ENCODE peak calls at places on chromosomes 16 and 17, in five cellular contexts. D is PC-9, Q is IMR-90, A is H9, G is GM23338. Z is an unnamed sample.

GRCh38 chr17:63151981-63152523 is 186.0 kb downstream of the TANC2 start:
- DNase-seq in D (no peak), Q (peak), A (no peak), G (no peak), Z (no peak)

GRCh38 chr17:1153795-1154546 is 25.8 kb downstream of the ABR start:
- DNase-seq in D (no peak), Q (peak), A (peak), G (peak), Z (peak)

GRCh38 chr17:81094224-81094743 is 59.3 kb downstream of the BAIAP2 start:
- DNase-seq in D (no peak), Q (no peak), A (no peak), G (no peak), Z (no peak)

GRCh38 chr16:4463522-4464163 is 10.8 kb downstream of the NMRAL1 start:
- DNase-seq in D (peak), Q (no peak), A (no peak), G (no peak), Z (no peak)

GRCh38 chr16:56800355-56800754 is 64.7 kb upstream of the SLC12A3 start:
- DNase-seq in D (no peak), Q (no peak), A (no peak), G (no peak), Z (no peak)

GRCh38 chr16:52976539-52977167 is 76.0 kb downstream of the CHD9NB start:
- DNase-seq in D (peak), Q (peak), A (peak), G (peak), Z (peak)

GRCh38 chr17:54844262-54844661 is 56.4 kb upstream of the TOM1L1 start:
- DNase-seq in D (no peak), Q (no peak), A (no peak), G (no peak), Z (no peak)

GRCh38 chr17:14747576-14747940 is 446.7 kb downstream of the HS3ST3B1 start:
- DNase-seq in D (no peak), Q (peak), A (no peak), G (no peak), Z (no peak)

GRCh38 chr16:80350066-80350465 is 190.7 kb upstream of the DYNLRB2 start:
- DNase-seq in D (no peak), Q (no peak), A (no peak), G (no peak), Z (peak)

GRCh38 chr16:19858006-19858653 is 26.5 kb downstream of the GPRC5B start:
- DNase-seq in D (no peak), Q (no peak), A (no peak), G (no peak), Z (no peak)

GRCh38 chr17:53106886-53107285 is 715.8 kb upstream of the KIF2B start:
- DNase-seq in D (no peak), Q (no peak), A (no peak), G (no peak), Z (no peak)

GRCh38 chr16:87076950-87077749 is 240.0 kb downstream of the C16orf95 start:
- DNase-seq in D (peak), Q (peak), A (peak), G (peak), Z (peak)

GRCh38 chr16:30527635-30528178 is 1.3 kb upstream of the ZNF768 start:
- DNase-seq in D (peak), Q (no peak), A (no peak), G (peak), Z (no peak)

GRCh38 chr17:27609606-27610303 is 21.2 kb upstream of the LGALS9 start:
- DNase-seq in D (peak), Q (peak), A (peak), G (peak), Z (peak)

GRCh38 chr17:35344262-35344661 is 29.2 kb downstream of the SLFN11 start:
- DNase-seq in D (no peak), Q (no peak), A (no peak), G (no peak), Z (no peak)

GRCh38 chr17:9367186-9367585 is 208.4 kb downstream of the STX8 start:
- DNase-seq in D (no peak), Q (no peak), A (no peak), G (no peak), Z (no peak)

GRCh38 chr16:55682086-55682485 is 26.3 kb downstream of the SLC6A2 start:
- DNase-seq in D (no peak), Q (no peak), A (no peak), G (no peak), Z (no peak)

GRCh38 chr16:65318590-65319267 is 196.9 kb upstream of the CDH11 start:
- DNase-seq in D (no peak), Q (no peak), A (peak), G (peak), Z (no peak)

GRCh38 chr17:37094391-37094790 is 145.6 kb downstream of the AATF start:
- DNase-seq in D (no peak), Q (no peak), A (no peak), G (no peak), Z (no peak)

GRCh38 chr16:89720520-89720858 is 209 bp downstream of the VPS9D1 start:
- DNase-seq in D (peak), Q (no peak), A (peak), G (peak), Z (peak)

GRCh38 chr16:48180868-48181480 is 25.2 kb upstream of the ABCC12 start:
- DNase-seq in D (no peak), Q (no peak), A (no peak), G (no peak), Z (no peak)

GRCh38 chr16:61823326-61823725 is 212.9 kb downstream of the CDH8 start:
- DNase-seq in D (no peak), Q (no peak), A (no peak), G (no peak), Z (no peak)

GRCh38 chr16:35798885-35799426 is 2339.5 kb downstream of the TP53TG3F start:
- DNase-seq in D (no peak), Q (no peak), A (no peak), G (no peak), Z (no peak)

GRCh38 chr17:76199466-76199865 is 40.8 kb downstream of the RNF157 start:
- DNase-seq in D (no peak), Q (no peak), A (no peak), G (no peak), Z (no peak)

GRCh38 chr16:25585526-25585925 is 106.2 kb upstream of the HS3ST4 start:
- DNase-seq in D (no peak), Q (no peak), A (no peak), G (no peak), Z (no peak)

GRCh38 chr17:4739122-4740024 is at the start of the genes CXCL16 and ZMYND15:
- DNase-seq in D (peak), Q (no peak), A (peak), G (peak), Z (peak)

GRCh38 chr16:81499576-81500380 is 55.2 kb downstream of the CMIP start:
- DNase-seq in D (no peak), Q (no peak), A (no peak), G (no peak), Z (no peak)

GRCh38 chr17:27315796-27316465 is 22.0 kb downstream of the WSB1 start:
- DNase-seq in D (no peak), Q (no peak), A (no peak), G (no peak), Z (peak)

GRCh38 chr17:43219001-43219400 is 7.3 kb downstream of the TMEM106A start:
- DNase-seq in D (no peak), Q (no peak), A (no peak), G (no peak), Z (no peak)

GRCh38 chr17:18186271-18186982 is 2.8 kb downstream of the ALKBH5 start:
- DNase-seq in D (no peak), Q (peak), A (no peak), G (no peak), Z (no peak)

GRCh38 chr16:4511441-4512082 is 27.0 kb downstream of the CDIP1 start:
- DNase-seq in D (peak), Q (peak), A (peak), G (peak), Z (peak)

GRCh38 chr17:28910534-28910933 is 7.7 kb upstream of the DHRS13 start:
- DNase-seq in D (no peak), Q (no peak), A (no peak), G (no peak), Z (no peak)

GRCh38 chr16:57167537-57167936 is 18.3 kb downstream of the PSME3IP1 start:
- DNase-seq in D (no peak), Q (no peak), A (no peak), G (no peak), Z (no peak)

GRCh38 chr16:59410451-59410850 is 676.3 kb upstream of the GOT2 start:
- DNase-seq in D (no peak), Q (no peak), A (no peak), G (no peak), Z (no peak)
- H2AFZ ChIP-seq in D (no peak), Q (no peak), A (no peak), G (no peak), Z (no peak)

DNA sequence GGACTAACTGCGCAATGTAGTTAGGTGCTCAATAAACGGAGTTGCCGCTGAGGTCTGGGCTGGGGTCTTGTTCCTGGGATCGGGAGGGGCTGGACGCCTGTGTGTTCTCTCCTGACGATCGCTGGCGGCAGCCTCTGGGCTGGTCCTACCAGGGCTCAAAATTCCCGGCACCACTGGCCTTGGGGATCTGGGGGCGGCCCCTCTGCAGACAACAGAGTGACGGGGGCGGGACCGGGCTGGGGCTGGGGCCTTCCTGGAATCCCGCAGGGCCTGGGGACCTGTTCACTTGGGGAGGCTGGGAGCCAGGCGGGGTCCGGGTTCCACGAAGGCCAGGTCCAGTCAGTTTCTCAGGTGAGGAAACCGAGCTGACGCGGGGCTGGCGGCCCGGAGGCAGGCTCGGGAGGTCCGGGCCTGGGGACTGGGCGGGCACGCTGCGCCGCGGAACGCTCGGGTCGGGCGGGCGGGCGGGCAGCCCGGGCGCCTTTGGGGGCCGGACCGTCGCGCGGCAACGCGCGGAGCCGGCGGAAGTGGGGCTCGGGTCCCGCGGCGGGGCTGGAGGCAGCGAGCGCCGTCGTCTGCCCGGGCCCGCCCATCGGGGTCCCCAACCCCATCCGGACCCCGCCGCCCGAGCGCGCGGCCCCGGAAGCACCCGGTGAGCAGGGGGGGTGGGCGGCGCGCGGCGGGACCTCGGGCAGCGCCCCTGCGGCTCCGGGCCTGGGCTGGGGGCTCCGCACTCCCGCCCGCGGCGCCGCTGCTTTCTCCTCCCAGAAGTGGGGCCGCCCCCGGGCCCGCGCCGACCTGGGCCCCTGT is at the start of gene PIGQ:
- DNase-seq in D (peak), Q (peak), A (peak), G (peak), Z (peak)
- H2AFZ ChIP-seq in D (peak), Q (peak), A (no peak), G (peak), Z (peak)

DNA sequence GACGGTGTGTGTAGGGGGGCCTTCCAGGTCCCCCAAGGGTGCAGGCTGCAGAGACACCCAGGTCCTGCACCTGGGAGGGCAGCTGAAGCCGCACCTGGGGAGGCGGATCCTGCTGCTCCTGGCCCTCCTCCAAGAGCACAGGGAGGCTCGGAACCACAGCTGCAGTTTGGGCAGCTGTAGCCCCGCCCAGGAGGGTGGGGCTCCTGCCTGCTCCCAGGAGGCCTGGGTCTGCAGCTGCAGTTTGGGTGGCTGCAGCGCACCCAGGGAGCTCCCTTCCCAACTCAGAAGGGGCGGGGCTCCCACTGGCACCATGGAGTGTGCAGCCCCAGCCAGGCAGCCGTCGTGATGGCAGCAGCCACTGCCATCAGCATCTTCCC is 69.4 kb upstream of the NKD1 start:
- DNase-seq in D (peak), Q (no peak), A (peak), G (peak), Z (no peak)
- H2AFZ ChIP-seq in D (no peak), Q (no peak), A (no peak), G (peak), Z (no peak)

DNA sequence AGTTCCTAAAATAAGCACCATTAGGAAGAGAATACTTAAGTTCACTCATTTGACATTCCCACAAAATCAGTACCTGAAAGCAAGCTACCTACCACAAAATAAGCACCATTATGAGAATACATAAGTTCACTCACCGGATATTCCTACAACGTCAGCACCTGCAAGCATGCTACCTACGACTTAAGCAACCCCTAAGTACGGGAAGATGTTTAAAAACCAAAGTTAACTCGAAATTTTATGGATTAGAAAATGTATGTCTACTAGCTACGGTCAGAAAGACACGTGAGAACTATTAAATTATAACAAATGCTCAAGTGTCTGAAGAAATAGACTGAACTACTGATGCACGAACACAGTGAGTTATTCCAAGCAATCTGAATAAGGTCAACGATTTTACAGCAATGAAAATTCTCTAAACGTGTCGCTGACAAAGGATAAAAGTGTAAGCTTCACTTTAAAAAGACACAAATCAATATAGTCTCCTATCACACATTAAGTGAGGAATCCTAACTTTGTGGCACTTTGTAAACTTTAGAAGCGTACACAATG is 1.5 kb downstream of the GSPT1 start:
- DNase-seq in D (no peak), Q (no peak), A (no peak), G (no peak), Z (no peak)
- H2AFZ ChIP-seq in D (peak), Q (peak), A (no peak), G (peak), Z (no peak)

DNA sequence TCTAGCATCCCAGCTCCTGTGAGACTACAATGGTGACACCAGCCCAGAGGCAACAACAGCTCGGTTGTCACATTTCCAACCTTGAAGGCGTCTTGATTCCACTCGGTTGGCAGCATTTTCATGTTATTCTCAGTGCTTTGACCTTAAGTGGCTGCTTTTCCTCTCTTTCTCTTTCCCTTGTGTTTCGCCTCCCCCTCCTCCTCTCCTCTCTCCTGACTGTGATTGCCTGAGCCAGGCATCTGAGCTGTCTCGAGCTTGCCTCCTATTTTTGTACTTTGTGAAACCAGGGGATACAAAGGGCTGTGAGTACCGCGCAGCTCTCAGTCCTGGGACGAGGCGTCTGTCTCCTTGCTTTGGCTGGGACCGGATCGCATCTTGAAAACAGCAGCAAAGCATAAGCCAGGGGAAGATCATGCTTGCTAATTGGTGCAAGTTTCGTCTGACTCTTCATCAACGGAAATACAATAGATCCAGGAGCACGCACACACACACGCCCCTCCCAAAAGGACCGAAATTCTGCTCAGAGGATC is 48.8 kb upstream of the SDK2 start:
- DNase-seq in D (no peak), Q (no peak), A (no peak), G (no peak), Z (no peak)
- H2AFZ ChIP-seq in D (no peak), Q (no peak), A (no peak), G (peak), Z (no peak)

DNA sequence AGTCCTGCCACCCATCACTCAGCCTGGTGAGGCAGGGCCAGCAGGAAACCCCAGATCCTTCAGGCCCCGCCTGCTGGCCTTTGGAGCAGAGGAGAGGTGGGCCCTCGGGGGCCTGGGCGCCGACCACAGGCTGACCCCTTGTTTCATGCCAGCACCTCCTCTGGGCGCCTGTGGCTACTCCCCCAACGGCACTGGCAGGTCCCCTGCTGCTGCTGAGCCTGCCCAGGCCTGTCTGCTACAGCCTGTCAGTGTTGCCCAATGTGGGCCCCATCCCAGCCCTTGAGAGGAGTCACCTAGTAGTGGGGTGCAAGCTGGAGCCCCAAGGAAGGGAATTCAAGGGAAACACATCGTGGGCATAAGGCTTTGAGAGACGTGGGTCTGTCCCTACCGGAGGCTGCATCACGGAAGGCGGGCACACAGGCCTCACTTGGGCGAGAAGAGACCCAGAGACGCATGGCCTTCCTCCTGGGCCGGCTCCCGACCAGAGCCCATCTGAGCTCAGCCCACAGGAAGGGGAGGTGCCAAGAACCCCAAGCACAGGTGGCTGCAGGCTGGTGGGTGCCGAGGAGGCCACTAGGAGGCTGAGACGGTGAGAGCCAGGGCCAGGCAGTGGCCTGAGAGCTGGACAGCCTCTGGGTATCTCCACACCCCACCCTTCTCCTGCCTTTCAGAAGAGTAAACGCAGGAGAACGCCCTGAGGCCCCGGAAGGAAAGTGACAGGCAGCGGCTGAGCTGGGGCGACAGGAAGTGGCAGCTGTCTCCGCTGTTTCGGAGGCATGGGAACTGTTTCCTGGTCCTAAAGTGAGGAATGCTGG is 8.1 kb upstream of the FASN start:
- DNase-seq in D (peak), Q (peak), A (peak), G (peak), Z (peak)
- H2AFZ ChIP-seq in D (no peak), Q (peak), A (no peak), G (no peak), Z (peak)

Z was measured in hepatocyte.